ENCODE peak calls at places on chromosomes 12 and 14, in four cellular contexts. A, X, M and Y are unnamed samples. For H3K4me1, the result is how much of the 10 kb centered on the place peaks cover.

GRCh38 chr12:51009038-51009437 is 17.1 kb downstream of the SLC11A2 start:
- DNase-seq in A (no peak), M (peak), X (no peak), Y (no peak)

GRCh38 chr12:104998423-104999346 is 12.6 kb downstream of the NOPCHAP1 start:
- DNase-seq in M (no peak), A (no peak), X (no peak), Y (no peak)

GRCh38 chr12:1473418-1473817 is 121.0 kb downstream of the FBXL14 start:
- DNase-seq in A (no peak), M (peak), X (no peak), Y (peak)

GRCh38 chr12:89319111-89319510 is 33.2 kb downstream of the DUSP6 start:
- DNase-seq in M (no peak), X (no peak), A (no peak), Y (no peak)

GRCh38 chr12:43653917-43654316 is 101.9 kb upstream of the ADAMTS20 start:
- DNase-seq in X (no peak), M (no peak), A (no peak), Y (no peak)

GRCh38 chr14:24986206-24986893 is 63.6 kb downstream of the STXBP6 start:
- DNase-seq in M (no peak), X (no peak), A (no peak), Y (no peak)

GRCh38 chr14:74401504-74402241 is 24.3 kb downstream of the SYNDIG1L start:
- DNase-seq in X (no peak), M (peak), A (no peak), Y (peak)

GRCh38 chr12:57521475-57522018 is 1.1 kb upstream of the MBD6 start:
- DNase-seq in A (peak), X (peak), M (no peak), Y (peak)

GRCh38 chr12:99495797-99496196 is 151.8 kb upstream of the GARIN6 start:
- DNase-seq in M (no peak), A (no peak), X (no peak), Y (no peak)

GRCh38 chr14:82094819-82095218 is 561.2 kb upstream of the SEL1L start:
- DNase-seq in X (no peak), M (no peak), A (no peak), Y (no peak)

GRCh38 chr12:109773384-109774011 is 59.7 kb downstream of the TRPV4 start:
- DNase-seq in A (no peak), X (no peak), M (no peak), Y (no peak)

GRCh38 chr14:71666579-71667145 is 265.6 kb upstream of the RGS6 start:
- DNase-seq in A (no peak), M (no peak), X (no peak), Y (no peak)

GRCh38 chr12:62435337-62436163 is 31.1 kb upstream of the MON2 start:
- DNase-seq in M (peak), A (peak), X (peak), Y (peak)

GRCh38 chr14:34237677-34238076 is 224.4 kb downstream of the SPTSSA start:
- DNase-seq in M (no peak), A (no peak), X (no peak), Y (no peak)

GRCh38 chr12:85369365-85370154 is 89.5 kb downstream of the ALX1 start:
- DNase-seq in X (no peak), M (no peak), A (no peak), Y (no peak)

GRCh38 chr12:86229772-86230171 is 26.4 kb downstream of the MGAT4C start:
- DNase-seq in M (no peak), X (no peak), A (no peak), Y (no peak)

GRCh38 chr12:8452036-8452435 is 3.7 kb upstream of the CLEC6A start:
- DNase-seq in X (no peak), M (no peak), A (no peak), Y (no peak)

GRCh38 chr12:27870939-27871338 is 90.9 kb upstream of the MANSC4 start:
- DNase-seq in M (no peak), X (no peak), A (no peak), Y (no peak)

GRCh38 chr12:50166776-50167025 is 468 bp downstream of the CERS5 start:
- DNase-seq in M (no peak), X (no peak), A (no peak), Y (peak)

GRCh38 chr14:67285876-67286452 is 44.7 kb downstream of the PALS1 start:
- DNase-seq in A (peak), M (peak), X (no peak), Y (no peak)

GRCh38 chr12:104306943-104307654 is 3.6 kb downstream of the EID3 start:
- DNase-seq in A (peak), M (no peak), X (no peak), Y (no peak)

GRCh38 chr12:46108721-46109120 is 118.3 kb upstream of the SCAF11 start:
- DNase-seq in X (no peak), A (no peak), M (no peak), Y (no peak)

GRCh38 chr12:105278043-105278697 is 42.2 kb upstream of the APPL2 start:
- DNase-seq in A (peak), M (no peak), X (no peak), Y (no peak)

GRCh38 chr12:69688021-69688420 is 11.1 kb downstream of the BEST3 start:
- DNase-seq in A (no peak), X (peak), M (no peak), Y (no peak)

GRCh38 chr12:123107926-123108681 is 42.8 kb downstream of the PITPNM2 start:
- DNase-seq in A (no peak), X (no peak), M (no peak), Y (no peak)

GRCh38 chr12:95608252-95609033 is 57.2 kb upstream of the USP44 start:
- DNase-seq in A (peak), M (no peak), X (peak), Y (no peak)

DNA sequence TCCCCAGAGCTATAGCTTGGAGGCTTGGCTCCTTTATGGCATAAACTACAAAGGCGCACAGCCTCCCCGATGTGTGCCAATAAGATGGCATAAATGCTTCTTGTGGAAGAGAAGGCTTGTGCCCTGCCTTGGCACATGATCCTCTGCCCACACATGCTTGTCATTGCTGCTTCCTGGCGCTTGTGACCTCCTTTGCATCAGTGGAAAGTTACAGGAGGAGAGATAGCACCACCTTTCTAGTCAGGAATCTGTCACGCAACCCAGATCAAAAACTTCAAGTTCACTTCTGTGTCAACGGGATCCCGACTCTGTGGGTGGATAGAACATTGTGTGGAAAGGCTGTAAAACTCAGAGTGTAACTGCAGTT is 183.8 kb upstream of the HIF1A start:
- DNase-seq in A (no peak), M (no peak), X (no peak), Y (peak)
- H3K27ac ChIP-seq in A (peak), M (peak), X (no peak), Y (no peak)

GRCh38 chr14:91409991-91410401 is 7.6 kb downstream of the CCDC88C start:
- DNase-seq in A (no peak), M (peak), X (no peak), Y (no peak)
- H3K4me1 ChIP-seq in A (under half), M (half or more), X (under half), Y (half or more)

GRCh38 chr14:52315355-52315718 is 1.2 kb downstream of the PTGER2 start:
- DNase-seq in M (no peak), A (no peak), X (no peak), Y (peak)
- H3K4me3 ChIP-seq in M (peak), A (no peak), X (no peak), Y (peak)

DNA sequence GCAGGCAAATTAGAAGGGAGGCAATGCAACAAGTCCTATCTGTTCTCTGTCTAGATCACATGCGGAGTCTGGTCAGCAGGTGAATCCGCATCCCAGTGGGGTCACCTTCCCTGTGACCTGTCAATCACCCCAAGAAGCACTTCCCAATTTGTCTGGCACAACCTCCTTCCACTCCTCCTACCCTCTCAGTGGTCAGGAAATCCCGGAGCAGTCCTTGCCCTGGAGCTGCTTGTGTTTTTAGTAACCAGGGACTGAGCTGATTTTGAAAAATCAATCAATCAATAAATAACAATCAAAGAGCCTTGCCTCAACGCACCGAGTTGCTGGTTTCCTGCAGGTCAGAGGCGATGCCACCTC is 572 bp upstream of the ACSS3 start:
- DNase-seq in A (no peak), M (no peak), X (no peak), Y (no peak)
- H3K27ac ChIP-seq in A (no peak), M (no peak), X (no peak), Y (no peak)

DNA sequence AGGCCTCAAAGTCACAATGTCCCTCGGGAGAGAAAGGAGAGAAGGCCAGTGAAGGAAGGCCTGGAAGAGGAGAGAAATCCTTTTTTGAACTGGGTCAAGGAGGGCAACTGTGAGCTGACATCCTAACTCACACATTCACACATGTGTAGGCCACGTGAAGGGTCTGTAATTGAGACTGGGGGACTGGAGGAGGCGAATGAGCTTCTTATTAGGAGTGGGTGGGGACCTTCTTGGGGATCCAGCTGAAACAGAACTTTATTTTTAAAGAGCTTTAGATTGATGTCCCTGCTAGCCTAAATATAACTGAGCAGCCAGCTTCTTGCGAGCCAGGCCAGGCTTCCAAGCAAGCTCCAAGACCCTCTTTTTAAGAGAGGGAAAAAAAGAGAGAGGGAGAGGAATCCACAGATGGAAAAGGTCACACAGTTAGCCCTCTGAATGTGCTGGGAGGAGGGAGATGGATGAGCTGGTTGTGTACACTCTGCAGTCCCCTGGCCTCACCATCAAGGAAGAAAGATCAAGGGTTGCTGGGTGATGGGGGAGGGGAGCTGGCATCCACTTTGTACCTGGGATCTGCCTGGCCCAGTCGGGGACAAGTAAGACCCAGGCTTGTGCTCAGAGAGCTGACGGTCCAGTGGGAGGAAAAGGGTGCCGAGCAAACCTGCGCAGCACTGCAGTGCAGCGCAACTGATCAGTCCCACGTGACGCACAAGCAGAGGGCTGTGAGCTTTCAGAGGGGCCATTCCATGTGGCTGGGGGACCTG is 154.6 kb downstream of the ZFP36L1 start:
- DNase-seq in X (no peak), M (no peak), A (no peak), Y (no peak)
- H3K4me1 ChIP-seq in X (under half), M (under half), A (under half), Y (under half)

GRCh38 chr12:133204264-133204603 is 22.9 kb downstream of the ZNF268 start:
- DNase-seq in X (no peak), M (no peak), A (no peak), Y (no peak)

GRCh38 chr12:133201888-133202287 is 20.6 kb downstream of the ZNF268 start:
- DNase-seq in A (no peak), M (no peak), X (no peak), Y (no peak)

GRCh38 chr12:133206390-133206789 is 25.1 kb downstream of the ZNF268 start:
- DNase-seq in X (no peak), M (no peak), A (no peak), Y (no peak)

GRCh38 chr12:133202493-133203343 is 21.4 kb downstream of the ZNF268 start:
- DNase-seq in M (no peak), X (no peak), A (peak), Y (no peak)

GRCh38 chr12:133203344-133204263 is 22.3 kb downstream of the ZNF268 start:
- DNase-seq in M (no peak), X (no peak), A (peak), Y (no peak)
- H3K4me3 ChIP-seq in M (peak), X (no peak), A (no peak), Y (peak)

GRCh38 chr12:29208060-29208459 is 59.0 kb downstream of the FAR2 start:
- DNase-seq in M (no peak), A (no peak), X (no peak), Y (no peak)
- H3K27ac ChIP-seq in M (no peak), A (no peak), X (no peak), Y (no peak)

GRCh38 chr12:64695550-64695949 is 63.7 kb downstream of the GNS start:
- DNase-seq in A (no peak), X (no peak), M (no peak), Y (no peak)
- H3K4me1 ChIP-seq in A (under half), X (under half), M (half or more), Y (half or more)